ENCODE peak calls at places on chromosomes 4 and X, in seven cellular contexts. H, O, W, E, G, M and L are unnamed samples.

GRCh38 chr4:85738721-85739120 is 263.8 kb downstream of the ARHGAP24 start:
- DNase-seq in M (no peak), W (no peak), G (no peak), H (no peak), E (no peak), O (no peak), L (no peak)

GRCh38 chrX:48897157-48897620 is 379 bp downstream of the TIMM17B start:
- DNase-seq in M (peak; percentile 85), O (peak; percentile 82), H (peak; percentile 85), E (no peak), W (peak; percentile 83), G (peak; percentile 87), L (no peak)

GRCh38 chrX:120310861-120311631 is at the start of gene TMEM255A:
- DNase-seq in G (peak; percentile 9), E (no peak), M (no peak), W (peak; percentile 25), H (no peak), O (peak; percentile 45), L (no peak)

GRCh38 chrX:48493890-48494364 is 14.9 kb upstream of the PORCN start:
- DNase-seq in H (no peak), G (peak; percentile 74), E (no peak), W (peak; percentile 57), O (no peak), M (no peak), L (no peak)

GRCh38 chrX:24167719-24168472 is 18.4 kb downstream of the ZFX start:
- DNase-seq in W (no peak), O (no peak), E (no peak), M (no peak), H (no peak), G (no peak), L (no peak)

GRCh38 chr4:89110541-89110985 is 770 bp upstream of the TIGD2 start:
- DNase-seq in O (no peak), E (no peak), H (peak; percentile 69), M (no peak), W (peak; percentile 39), G (no peak), L (no peak)

GRCh38 chr4:145423017-145423708 is 58.5 kb upstream of the SMAD1 start:
- DNase-seq in E (no peak), M (no peak), W (no peak), G (no peak), H (no peak), O (no peak), L (no peak)

GRCh38 chr4:37666625-37667071 is 19.5 kb downstream of the RELL1 start:
- DNase-seq in H (no peak), W (no peak), E (peak; percentile 43), O (peak; percentile 65), G (no peak), M (peak; percentile 50), L (no peak)

GRCh38 chr4:185369729-185370128 is 26.0 kb downstream of the LRP2BP start:
- DNase-seq in H (no peak), G (no peak), E (no peak), M (no peak), O (no peak), W (no peak), L (no peak)

GRCh38 chr4:153260553-153261306 is 56.5 kb downstream of the TRIM2 start:
- DNase-seq in O (peak; percentile 41), H (no peak), M (peak; percentile 53), G (no peak), E (peak; percentile 67), W (no peak), L (no peak)

GRCh38 chrX:78092296-78092695 is 11.8 kb upstream of the PGK1 start:
- DNase-seq in O (no peak), W (peak; percentile 29), H (no peak), M (no peak), G (peak; percentile 32), E (no peak), L (no peak)

GRCh38 chr4:148270600-148270999 is 171.6 kb downstream of the NR3C2 start:
- DNase-seq in G (no peak), E (no peak), H (no peak), O (no peak), W (no peak), M (no peak), L (no peak)

GRCh38 chr4:181807771-181808170 is 435.4 kb upstream of the TENM3 start:
- DNase-seq in G (no peak), E (no peak), H (no peak), W (no peak), O (no peak), M (no peak), L (no peak)

GRCh38 chrX:147848009-147848408 is 63.7 kb upstream of the FMR1 start:
- DNase-seq in W (no peak), M (no peak), G (no peak), E (no peak), H (no peak), O (no peak), L (no peak)

GRCh38 chr4:155787113-155787710 is 28.4 kb downstream of the GUCY1B1 start:
- DNase-seq in E (no peak), G (peak; percentile 25), H (no peak), M (no peak), W (no peak), O (no peak), L (peak; percentile 53)

GRCh38 chr4:4990857-4991540 is 28.3 kb downstream of the CYTL1 start:
- DNase-seq in E (peak; percentile 69), M (peak; percentile 60), O (peak; percentile 91), G (no peak), W (no peak), H (peak; percentile 51), L (no peak)

GRCh38 chr4:151604238-151604637 is 156.6 kb downstream of the GATB start:
- DNase-seq in M (no peak), G (no peak), H (no peak), O (no peak), E (no peak), W (no peak), L (no peak)

GRCh38 chr4:52071786-52072552 is 20.9 kb downstream of the SPATA18 start:
- DNase-seq in H (no peak), E (no peak), G (no peak), W (no peak), M (no peak), O (no peak), L (no peak)

GRCh38 chr4:94995684-94996394 is 238.1 kb downstream of the BMPR1B start:
- DNase-seq in E (no peak), G (no peak), M (no peak), W (peak; percentile 21), H (no peak), O (no peak), L (no peak)

GRCh38 chrX:78329486-78329885 is 2.1 kb upstream of the CYSLTR1 start:
- DNase-seq in G (no peak), H (no peak), M (peak; percentile 14), E (no peak), O (no peak), W (no peak), L (no peak)

GRCh38 chrX:155070975-155071693 is at the start of the genes BRCC3, CMC4 and MTCP1:
- DNase-seq in H (peak; percentile 89), M (peak; percentile 85), O (peak; percentile 74), E (peak; percentile 20), G (peak; percentile 91), W (peak; percentile 75), L (peak; percentile 89)

GRCh38 chr4:20288846-20289512 is 37.3 kb downstream of the SLIT2 start:
- DNase-seq in H (no peak), W (no peak), E (no peak), G (no peak), M (no peak), O (no peak), L (no peak)

GRCh38 chr4:14729605-14730004 is 272.7 kb upstream of the CPEB2 start:
- DNase-seq in E (no peak), O (no peak), G (no peak), H (no peak), M (no peak), W (no peak), L (no peak)

GRCh38 chr4:15951781-15952180 is 11.2 kb downstream of the FGFBP2 start:
- DNase-seq in G (no peak), H (no peak), O (no peak), M (no peak), W (no peak), E (no peak), L (no peak)

GRCh38 chr4:15958562-15958961 is 4.4 kb downstream of the FGFBP2 start:
- DNase-seq in O (no peak), W (no peak), M (no peak), H (no peak), G (no peak), E (no peak), L (no peak)

GRCh38 chr4:15953625-15954024 is 9.3 kb downstream of the FGFBP2 start:
- DNase-seq in O (no peak), G (no peak), W (no peak), H (no peak), M (no peak), E (no peak), L (no peak)

GRCh38 chr4:15956179-15956850 is 6.7 kb downstream of the FGFBP2 start:
- DNase-seq in O (peak; percentile 28), G (peak; percentile 93), H (peak; percentile 68), W (peak; percentile 92), M (peak; percentile 92), E (peak; percentile 4), L (peak; percentile 77)

GRCh38 chr4:15955670-15956069 is 7.3 kb downstream of the FGFBP2 start:
- DNase-seq in W (no peak), E (no peak), G (no peak), H (no peak), O (no peak), M (no peak), L (no peak)
- TF ChIP-seq CTCF in W (no peak), E (peak; percentile 45), G (peak; percentile 63), H (no peak), O (no peak), M (no peak), L (no peak)

DNA sequence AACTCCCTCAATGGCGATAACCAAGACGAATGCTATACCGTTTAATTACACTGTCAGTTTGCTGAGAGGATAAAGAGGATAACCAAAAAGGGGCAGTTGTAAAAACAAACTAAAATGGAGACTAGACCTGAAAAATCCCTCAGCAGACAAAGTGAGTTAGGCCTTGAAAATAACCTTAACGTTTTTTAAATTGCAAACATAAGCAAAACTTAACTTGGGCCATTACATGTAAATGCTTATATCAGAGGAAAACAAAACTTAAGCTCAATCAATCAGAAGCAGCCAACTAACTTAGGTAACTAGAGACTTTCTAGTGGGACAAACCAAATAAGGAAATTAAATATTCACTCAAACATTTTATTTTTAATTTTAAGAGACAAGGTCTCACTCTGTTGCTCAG is 17.0 kb upstream of the TAPT1 start:
- DNase-seq in G (no peak), M (no peak), O (no peak), E (no peak), H (no peak), W (no peak), L (no peak)
- TF ChIP-seq CTCF in G (no peak), M (no peak), O (no peak), E (no peak), H (no peak), W (no peak), L (no peak)

GRCh38 chrX:19902110-19902509 is 14.7 kb upstream of the SH3KBP1 start:
- DNase-seq in G (no peak), H (no peak), M (no peak), O (no peak), W (no peak), E (no peak), L (no peak)
- TF ChIP-seq CTCF in G (no peak), H (no peak), M (no peak), O (no peak), W (no peak), E (no peak), L (no peak)

DNA sequence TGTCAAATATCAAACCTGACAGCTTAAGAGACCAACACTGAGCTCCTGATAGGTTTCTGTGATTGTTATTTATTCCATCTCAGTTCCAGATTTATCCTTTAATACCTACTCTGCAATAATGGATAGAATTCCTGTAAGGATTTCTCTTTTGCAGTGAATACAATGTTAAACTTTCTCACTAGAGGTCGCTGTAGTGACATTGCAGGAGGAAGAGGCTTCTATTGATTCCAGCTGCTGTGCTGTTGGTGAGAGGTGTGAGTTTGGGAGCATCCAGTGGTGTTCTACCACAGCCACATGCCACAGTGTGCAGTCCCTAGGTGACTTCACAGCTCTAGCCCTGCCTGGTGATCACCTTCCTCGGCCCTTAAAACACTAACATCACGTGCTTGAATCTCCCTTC is 34.6 kb upstream of the DCAF8L2 start:
- DNase-seq in G (no peak), O (no peak), W (no peak), M (no peak), H (no peak), E (no peak), L (peak; percentile 2)
- TF ChIP-seq CTCF in G (peak; percentile 50), O (no peak), W (peak; percentile 23), M (peak; percentile 34), H (peak; percentile 32), E (no peak), L (no peak)